ENCODE peak calls at places on chromosome 1, in six cellular contexts. G, Z, E, F, B and H are unnamed samples.

GRCh38 chr1:207828485-207829158 is 76.8 kb downstream of the CD46 start:
- DNase-seq in G (peak; percentile 69), Z (peak; percentile 54), E (peak; percentile 36), F (peak; percentile 78), B (peak; percentile 74), H (peak; percentile 96)

GRCh38 chr1:221766210-221766609 is 24.3 kb upstream of the DUSP10 start:
- DNase-seq in G (no peak), Z (no peak), E (no peak), F (no peak), B (no peak), H (no peak)

GRCh38 chr1:17665950-17666720 is 89.0 kb upstream of the ACTL8 start:
- DNase-seq in G (no peak), Z (no peak), E (no peak), F (no peak), B (no peak), H (no peak)

GRCh38 chr1:94734963-94735899 is 84.9 kb upstream of the SLC44A3 start:
- DNase-seq in G (peak; percentile 7), Z (no peak), E (no peak), F (no peak), B (no peak), H (peak; percentile 57)

GRCh38 chr1:91007827-91008226 is 14.0 kb downstream of the ZNF644 start:
- DNase-seq in G (no peak), Z (no peak), E (no peak), F (no peak), B (no peak), H (no peak)

GRCh38 chr1:208510192-208510952 is 266.2 kb upstream of the PLXNA2 start:
- DNase-seq in G (no peak), Z (no peak), E (no peak), F (peak; percentile 14), B (no peak), H (no peak)

GRCh38 chr1:15255582-15256149 is 8.6 kb downstream of the FHAD1 start:
- DNase-seq in G (no peak), Z (no peak), E (no peak), F (no peak), B (no peak), H (no peak)

GRCh38 chr1:23132033-23132432 is 36.6 kb downstream of the LUZP1 start:
- DNase-seq in G (no peak), Z (no peak), E (no peak), F (no peak), B (no peak), H (peak; percentile 65)

GRCh38 chr1:89610457-89610991 is 22.4 kb upstream of the LRRC8C start:
- DNase-seq in G (peak; percentile 94), Z (no peak), E (peak; percentile 49), F (no peak), B (no peak), H (no peak)